ENCODE peak calls at places on chromosomes 11 and 22, in seven cellular contexts. A is head of caudate nucleus; D is stimulated activated CD8-positive, alpha-beta memory T cell treated with anti-CD3 and anti-CD28 coated beads, Interleukin-7, amount 100 ng/mL, for 1 hour; P is cardiac muscle cell; J is OCI-M1; T is left colon; U is lower lobe of right lung. Y is an unnamed sample.

GRCh38 chr22:50171965-50172421 is 1.5 kb downstream of the PANX2 start:
- DNase-seq in A (no peak), D (no peak), P (no peak), J (no peak), T (no peak), U (no peak), Y (no peak)

GRCh38 chr22:47783433-47784366 is 1021.2 kb downstream of the TBC1D22A start:
- DNase-seq in A (no peak), D (no peak), P (no peak), J (no peak), T (no peak), U (no peak), Y (no peak)

GRCh38 chr11:68835749-68836148 is 6.0 kb downstream of the CPT1A start:
- DNase-seq in A (no peak), D (no peak), P (no peak), J (no peak), T (no peak), U (no peak), Y (no peak)

GRCh38 chr11:66929753-66930152 is 28.4 kb downstream of the PC start:
- DNase-seq in A (no peak), D (no peak), P (no peak), J (no peak), T (no peak), U (no peak), Y (no peak)

GRCh38 chr22:46004105-46004866 is 27.3 kb upstream of the WNT7B start:
- DNase-seq in A (no peak), D (no peak), P (no peak), J (no peak), T (no peak), U (peak; percentile 48), Y (no peak)

GRCh38 chr22:23182289-23183106 is 2.2 kb downstream of the BCR start:
- DNase-seq in A (peak; percentile 32), D (no peak), P (peak; percentile 43), J (peak; percentile 43), T (no peak), U (no peak), Y (no peak)

GRCh38 chr11:64123102-64123434 is 42.8 kb downstream of the MACROD1 start:
- DNase-seq in A (no peak), D (no peak), P (no peak), J (no peak), T (no peak), U (peak; percentile 83), Y (no peak)

GRCh38 chr11:70485326-70486025 is 87.1 kb downstream of the CTTN start:
- DNase-seq in A (no peak), D (no peak), P (no peak), J (no peak), T (no peak), U (no peak), Y (no peak)

GRCh38 chr11:69959461-69959860 is 118.7 kb upstream of the ANO1 start:
- DNase-seq in A (no peak), D (no peak), P (no peak), J (no peak), T (no peak), U (no peak), Y (no peak)

GRCh38 chr22:32776397-32776796 is 25.1 kb upstream of the TIMP3 start:
- DNase-seq in A (no peak), D (no peak), P (no peak), J (no peak), T (no peak), U (no peak), Y (no peak)

GRCh38 chr11:7677071-7677470 is 3.8 kb upstream of the CYB5R2 start:
- DNase-seq in A (no peak), D (no peak), P (no peak), J (no peak), T (no peak), U (no peak), Y (no peak)

GRCh38 chr11:66845143-66845875 is 2.1 kb downstream of the RCE1 start:
- DNase-seq in A (no peak), D (no peak), P (no peak), J (no peak), T (no peak), U (no peak), Y (no peak)

GRCh38 chr22:41197046-41197807 is 7.9 kb upstream of the L3MBTL2 start:
- DNase-seq in A (peak; percentile 90), D (peak; percentile 72), P (peak; percentile 89), J (peak; percentile 84), T (peak; percentile 89), U (peak; percentile 89), Y (peak; percentile 86)

GRCh38 chr11:119727523-119728081 is 1.4 kb downstream of the NECTIN1 start:
- DNase-seq in A (peak; percentile 47), D (no peak), P (peak; percentile 43), J (peak; percentile 60), T (peak; percentile 69), U (peak; percentile 61), Y (no peak)

GRCh38 chr11:72245232-72245816 is 1.3 kb upstream of the PHOX2A start:
- DNase-seq in A (no peak), D (no peak), P (no peak), J (no peak), T (no peak), U (no peak), Y (no peak)

GRCh38 chr11:110176366-110177056 is 83.3 kb downstream of the ZC3H12C start:
- DNase-seq in A (no peak), D (no peak), P (no peak), J (no peak), T (no peak), U (no peak), Y (no peak)

GRCh38 chr22:24707477-24707816 is 67.1 kb downstream of the PIWIL3 start:
- DNase-seq in A (no peak), D (no peak), P (no peak), J (peak; percentile 92), T (peak; percentile 35), U (no peak), Y (no peak)

GRCh38 chr11:96752221-96752620 is 362.4 kb downstream of the JRKL start:
- DNase-seq in A (no peak), D (no peak), P (no peak), J (no peak), T (no peak), U (no peak), Y (no peak)

GRCh38 chr11:44928144-44928543 is 22.5 kb downstream of the TP53I11 start:
- DNase-seq in A (no peak), D (no peak), P (no peak), J (no peak), T (no peak), U (no peak), Y (no peak)

GRCh38 chr11:62553839-62554361 is 7.3 kb upstream of the AHNAK start:
- DNase-seq in A (no peak), D (no peak), P (no peak), J (no peak), T (peak; percentile 40), U (no peak), Y (no peak)

GRCh38 chr11:109401532-109401931 is 20.5 kb upstream of the C11orf87 start:
- DNase-seq in A (no peak), D (no peak), P (no peak), J (no peak), T (no peak), U (no peak), Y (no peak)

GRCh38 chr11:18617688-18618340 is 16.3 kb downstream of the SPTY2D1 start:
- DNase-seq in A (no peak), D (no peak), P (no peak), J (peak; percentile 76), T (no peak), U (no peak), Y (no peak)

Y was measured in Ammon's horn.